ENCODE peak calls at places on chromosomes 12 and 14, in five cellular contexts. W is pancreas; S is heart right ventricle; A is hepatocyte; T is CD8-positive, alpha-beta memory T cell. Q is an unnamed sample.
A peak's percentile ranks its signal among the peaks of the same experiment; 100 is the strongest.

GRCh38 chr14:88612981-88613380 is 50.1 kb downstream of the ZC3H14 start:
- DNase-seq in W (no peak), S (no peak), A (no peak), T (no peak), Q (no peak)

GRCh38 chr14:101008196-101008595 is 104.7 kb upstream of the RTL1 start:
- DNase-seq in W (no peak), S (no peak), A (peak; percentile 2), T (no peak), Q (no peak)

GRCh38 chr14:67480011-67480410 is 8.5 kb downstream of the TMEM229B start:
- DNase-seq in W (no peak), S (no peak), A (no peak), T (no peak), Q (no peak)

GRCh38 chr12:76588881-76589565 is 29.5 kb upstream of the OSBPL8 start:
- DNase-seq in W (no peak), S (no peak), A (peak; percentile 26), T (no peak), Q (no peak)

GRCh38 chr14:21308132-21308478 is 28.2 kb downstream of the RPGRIP1 start:
- DNase-seq in W (no peak), S (no peak), A (peak; percentile 20), T (no peak), Q (no peak)

GRCh38 chr12:108576660-108577234 is 14.4 kb downstream of the ISCU start:
- DNase-seq in W (no peak), S (no peak), A (no peak), T (no peak), Q (no peak)

GRCh38 chr14:54354968-54355641 is 41.7 kb upstream of the CDKN3 start:
- DNase-seq in W (no peak), S (no peak), A (no peak), T (no peak), Q (no peak)

GRCh38 chr12:63964301-63964700 is 119.8 kb downstream of the SRGAP1 start:
- DNase-seq in W (no peak), S (no peak), A (no peak), T (no peak), Q (no peak)

GRCh38 chr12:2578772-2579171 is 216.0 kb upstream of the FKBP4 start:
- DNase-seq in W (no peak), S (no peak), A (no peak), T (no peak), Q (no peak)

GRCh38 chr12:63814146-63814774 is 30.2 kb upstream of the SRGAP1 start:
- DNase-seq in W (no peak), S (no peak), A (no peak), T (no peak), Q (no peak)

GRCh38 chr12:28506271-28506670 is 316.0 kb downstream of the CCDC91 start:
- DNase-seq in W (no peak), S (no peak), A (no peak), T (no peak), Q (no peak)

GRCh38 chr12:20440408-20440807 is 72.1 kb downstream of the PDE3A start:
- DNase-seq in W (no peak), S (no peak), A (no peak), T (no peak), Q (no peak)

GRCh38 chr14:64561631-64562030 is 11.9 kb downstream of the PPP1R36 start:
- DNase-seq in W (no peak), S (no peak), A (no peak), T (no peak), Q (no peak)

GRCh38 chr12:1776139-1776975 is 44.0 kb upstream of the LRTM2 start:
- DNase-seq in W (no peak), S (no peak), A (no peak), T (no peak), Q (no peak)

GRCh38 chr14:44316647-44317432 is 190.2 kb downstream of the FSCB start:
- DNase-seq in W (no peak), S (no peak), A (peak; percentile 85), T (no peak), Q (no peak)

DNA sequence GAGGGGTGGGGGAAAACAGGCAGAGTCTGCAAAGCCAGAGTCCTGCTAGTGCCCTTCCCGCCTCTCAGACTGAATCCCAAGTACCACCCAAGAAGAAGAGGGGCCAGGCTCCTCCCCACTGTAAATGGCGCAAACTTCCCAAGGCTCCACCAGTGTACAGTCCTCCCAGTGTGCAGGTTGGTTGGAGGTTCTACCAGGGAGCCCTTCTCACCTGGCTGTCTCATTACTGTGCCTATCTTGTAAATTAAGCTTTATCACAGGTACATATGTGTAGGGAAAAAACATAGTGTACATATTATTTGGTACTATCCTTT is 189.7 kb downstream of the FSCB start:
- DNase-seq in W (no peak), S (no peak), A (peak; percentile 5), T (no peak), Q (no peak)
- H3K27me3 ChIP-seq in W (no peaks in the 10 kb centered on the region), S (no peaks in the 10 kb centered on the region), A (no peaks in the 10 kb centered on the region), T (no peaks in the 10 kb centered on the region), Q (no peaks in the 10 kb centered on the region)

GRCh38 chr14:95533822-95534221 is 1.0 kb upstream of the GLRX5 start:
- DNase-seq in W (no peak), S (no peak), A (no peak), T (no peak), Q (no peak)
- H3K4me1 ChIP-seq in W (peaks cover 53% of the 10 kb centered on the region), S (peaks cover 19% of the 10 kb centered on the region), A (peaks cover 49% of the 10 kb centered on the region), T (peaks cover 38% of the 10 kb centered on the region), Q (peaks cover 79% of the 10 kb centered on the region)

GRCh38 chr12:48061943-48062719 is 43.7 kb downstream of the SENP1 start:
- DNase-seq in W (no peak), S (no peak), A (peak; percentile 38), T (no peak), Q (no peak)

GRCh38 chr12:48063530-48063929 is 42.3 kb downstream of the SENP1 start:
- DNase-seq in W (no peak), S (no peak), A (no peak), T (no peak), Q (no peak)

GRCh38 chr12:48058771-48059170 is 47.1 kb downstream of the SENP1 start:
- DNase-seq in W (no peak), S (no peak), A (no peak), T (no peak), Q (no peak)

GRCh38 chr12:48054955-48055821 is 50.7 kb downstream of the SENP1 start:
- DNase-seq in W (no peak), S (no peak), A (no peak), T (no peak), Q (no peak)

DNA sequence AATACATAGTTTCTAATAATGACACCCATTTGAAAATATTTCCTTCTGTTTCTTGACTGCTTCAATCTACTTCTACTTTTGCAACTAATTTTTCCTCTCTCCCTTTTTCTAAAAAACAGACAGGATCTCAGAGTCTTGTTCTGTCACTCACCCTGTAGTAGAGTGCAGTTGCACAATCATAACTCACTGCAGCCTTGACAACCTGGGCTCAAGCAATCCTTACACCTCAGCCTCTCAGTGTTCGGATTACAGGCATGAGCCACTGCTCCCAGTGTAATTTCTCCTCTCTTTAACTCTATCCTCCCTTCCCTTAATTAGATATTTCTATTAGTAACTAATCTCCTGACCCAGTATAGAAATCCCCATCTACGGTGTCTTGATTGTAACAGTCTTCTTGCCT is 45.4 kb downstream of the SENP1 start:
- DNase-seq in W (no peak), S (no peak), A (no peak), T (no peak), Q (no peak)
- H3K27me3 ChIP-seq in W (no peaks in the 10 kb centered on the region), S (no peaks in the 10 kb centered on the region), A (no peaks in the 10 kb centered on the region), T (no peaks in the 10 kb centered on the region), Q (no peaks in the 10 kb centered on the region)

GRCh38 chr12:92138144-92138543 is 7.5 kb downstream of the BTG1 start:
- DNase-seq in W (no peak), S (no peak), A (no peak), T (no peak), Q (no peak)
- H3K4me1 ChIP-seq in W (peaks cover 57% of the 10 kb centered on the region), S (peaks cover 5% of the 10 kb centered on the region), A (peaks cover 54% of the 10 kb centered on the region), T (peaks cover 37% of the 10 kb centered on the region), Q (peaks cover 99% of the 10 kb centered on the region)

DNA sequence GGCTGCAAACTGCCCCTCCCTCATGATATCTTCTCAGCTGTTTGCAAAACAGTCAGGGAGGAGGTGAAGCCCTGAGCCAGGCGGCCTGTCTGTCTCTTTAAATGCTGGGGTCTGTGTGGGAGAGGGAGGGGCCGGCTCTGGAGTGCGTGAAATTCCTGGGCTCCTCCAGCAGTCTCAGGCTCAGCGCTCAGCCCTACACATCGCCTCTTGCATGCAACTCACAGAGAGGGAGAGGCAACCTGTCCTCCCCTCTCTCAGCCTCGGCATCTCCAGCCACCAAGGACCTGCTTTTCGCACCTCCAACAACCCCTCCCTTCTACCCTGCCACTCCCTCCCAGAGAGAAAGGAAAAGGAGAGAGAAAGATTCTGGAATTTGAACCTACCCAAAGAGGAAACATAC is at the start of gene NRXN3:
- DNase-seq in W (no peak), S (no peak), A (peak; percentile 53), T (no peak), Q (no peak)
- H3K27me3 ChIP-seq in W (no peaks in the 10 kb centered on the region), S (peaks cover 35% of the 10 kb centered on the region), A (peaks cover 10% of the 10 kb centered on the region), T (no peaks in the 10 kb centered on the region), Q (peaks cover 99% of the 10 kb centered on the region)

GRCh38 chr12:19167708-19168107 is 38.2 kb downstream of the PLEKHA5 start:
- DNase-seq in W (no peak), S (no peak), A (no peak), T (no peak), Q (no peak)
- H3K4me1 ChIP-seq in W (peaks cover 19% of the 10 kb centered on the region), S (peaks cover 2% of the 10 kb centered on the region), A (peaks cover 33% of the 10 kb centered on the region), T (no peaks in the 10 kb centered on the region), Q (peaks cover 88% of the 10 kb centered on the region)

GRCh38 chr14:99263564-99264330 is 8.2 kb downstream of the BCL11B start:
- DNase-seq in W (no peak), S (no peak), A (no peak), T (no peak), Q (no peak)

GRCh38 chr14:99266181-99267178 is 5.5 kb downstream of the BCL11B start:
- DNase-seq in W (peak; percentile 75), S (peak; percentile 54), A (peak; percentile 91), T (peak; percentile 85), Q (peak; percentile 68)

GRCh38 chr14:99264691-99265090 is 7.3 kb downstream of the BCL11B start:
- DNase-seq in W (no peak), S (no peak), A (no peak), T (no peak), Q (no peak)

GRCh38 chr14:99267871-99268775 is 3.9 kb downstream of the BCL11B start:
- DNase-seq in W (no peak), S (no peak), A (no peak), T (no peak), Q (no peak)

DNA sequence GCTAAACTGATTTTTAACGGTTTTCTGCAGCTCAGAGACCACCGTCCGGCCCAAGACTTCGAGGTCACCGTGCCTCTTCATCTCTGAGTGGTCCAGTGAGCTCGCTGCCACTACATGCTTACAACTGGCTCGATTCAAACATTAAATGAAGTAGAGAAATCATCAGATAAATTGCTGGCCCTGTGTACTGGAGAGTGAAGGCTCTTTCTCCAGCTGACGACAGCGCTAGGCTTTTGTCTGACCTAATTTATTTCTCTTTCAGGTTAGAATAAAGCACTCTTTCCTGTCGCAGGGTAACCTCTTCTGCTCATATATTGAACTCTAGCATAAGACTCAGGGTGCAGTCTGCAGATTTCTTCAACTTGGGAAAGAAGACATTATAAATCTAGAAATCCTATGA is 6.4 kb downstream of the BCL11B start:
- DNase-seq in W (no peak), S (no peak), A (no peak), T (no peak), Q (no peak)
- H3K27me3 ChIP-seq in W (no peaks in the 10 kb centered on the region), S (peaks cover 84% of the 10 kb centered on the region), A (peaks cover 20% of the 10 kb centered on the region), T (no peaks in the 10 kb centered on the region), Q (peaks cover 100% of the 10 kb centered on the region)